ENCODE peak calls at places on chromosome 13, in ten cellular contexts. V is astrocyte of the spinal cord; A is activated CD4-positive, alpha-beta T cell treated with anti-CD3 and anti-CD28 coated beads, Interleukin-2, amount 10 ng/mL, durations not matched to agents 24 days and 14 days; X is cardiac muscle cell; K is activated effector memory CD4-positive, alpha-beta T cell treated with Interleukin-2 at 50 U/mL for 16 hours; O is esophagus squamous epithelium; D is AG08395; U is NCI-H1105; Q is head of caudate nucleus; W is Calu3. Z is an unnamed sample.

GRCh38 chr13:44815507-44816074 is 173.7 kb downstream of the NUFIP1 start:
- DNase-seq in A (peak), W (peak), U (no peak), V (peak), D (peak), X (peak), O (no peak), Q (peak), K (no peak), Z (peak)

GRCh38 chr13:72565893-72566292 is 161.5 kb downstream of the MZT1 start:
- DNase-seq in A (no peak), O (no peak), W (no peak), X (peak), D (peak), Q (no peak), U (no peak), K (no peak), V (peak), Z (peak)

GRCh38 chr13:23488442-23488841 is 54.9 kb upstream of the SACS start:
- DNase-seq in K (no peak), X (peak), O (no peak), D (no peak), V (peak), U (no peak), A (no peak), W (no peak), Q (no peak), Z (peak)

GRCh38 chr13:70960841-70961443 is 852.7 kb upstream of the KLHL1 start:
- DNase-seq in K (no peak), A (no peak), Q (peak), W (no peak), D (peak), X (peak), O (no peak), V (peak), U (peak), Z (peak)

GRCh38 chr13:47661076-47661475 is 340.0 kb downstream of the SUCLA2 start:
- DNase-seq in K (no peak), Q (no peak), D (peak), W (no peak), A (no peak), U (no peak), O (no peak), V (peak), X (peak), Z (no peak)

GRCh38 chr13:93708323-93709075 is 481.9 kb downstream of the GPC6 start:
- DNase-seq in A (no peak), K (no peak), D (no peak), O (no peak), U (no peak), Q (no peak), X (no peak), W (no peak), V (no peak), Z (no peak)

GRCh38 chr13:101053289-101053688 is 363.0 kb downstream of the NALCN start:
- DNase-seq in X (no peak), O (no peak), V (no peak), U (no peak), A (no peak), Q (no peak), K (no peak), W (no peak), D (no peak), Z (no peak)

GRCh38 chr13:48656621-48657020 is 2.9 kb downstream of the CYSLTR2 start:
- DNase-seq in U (no peak), A (no peak), W (no peak), K (no peak), D (no peak), Q (no peak), V (no peak), X (peak), O (no peak), Z (no peak)

GRCh38 chr13:41413907-41414306 is 43.4 kb upstream of the RGCC start:
- DNase-seq in V (no peak), D (no peak), A (peak), Q (no peak), U (no peak), O (no peak), K (no peak), X (no peak), W (no peak), Z (no peak)